ENCODE peak calls at places on chromosome 6, in nine cellular contexts. E, L, W, Q, V, C, Y, H and S are unnamed samples.

GRCh38 chr6:9204171-9204570 is 768.8 kb upstream of the SLC35B3 start:
- DNase-seq in H (peak; percentile 18), Y (no peak), V (no peak), Q (peak; percentile 19), L (peak; percentile 62), E (peak; percentile 54), C (peak; percentile 15), W (peak; percentile 55), S (no peak)

GRCh38 chr6:152329640-152330202 is 307.4 kb downstream of the SYNE1 start:
- DNase-seq in E (no peak), Y (no peak), W (no peak), H (no peak), Q (no peak), C (no peak), L (no peak), V (peak; percentile 20), S (no peak)

GRCh38 chr6:108565091-108565766 is 4.5 kb downstream of the FOXO3 start:
- DNase-seq in Q (peak; percentile 32), Y (peak; percentile 89), H (no peak), C (no peak), V (peak; percentile 78), W (no peak), E (no peak), L (no peak), S (peak; percentile 58)

GRCh38 chr6:71463061-71463460 is 174.4 kb downstream of the OGFRL1 start:
- DNase-seq in V (no peak), C (no peak), W (no peak), Q (peak; percentile 62), H (peak; percentile 75), E (peak; percentile 71), L (peak; percentile 68), Y (no peak), S (no peak)

GRCh38 chr6:16237242-16237641 is 1.1 kb upstream of the GMPR start:
- DNase-seq in W (no peak), Y (no peak), C (no peak), Q (no peak), V (no peak), E (no peak), H (no peak), L (no peak), S (no peak)

GRCh38 chr6:155604991-155605390 is 149.4 kb upstream of the NOX3 start:
- DNase-seq in Y (no peak), L (peak; percentile 13), E (peak; percentile 46), W (peak; percentile 76), C (no peak), H (no peak), Q (peak; percentile 2), V (no peak), S (no peak)

GRCh38 chr6:43973351-43973750 is 153.9 kb downstream of the MRPL14 start:
- DNase-seq in V (no peak), Y (no peak), Q (no peak), L (no peak), W (no peak), H (no peak), E (peak; percentile 21), C (peak; percentile 92), S (no peak)

GRCh38 chr6:151998784-151999183 is 191.3 kb downstream of the ESR1 start:
- DNase-seq in V (no peak), E (peak; percentile 11), Q (no peak), H (no peak), W (no peak), C (no peak), Y (no peak), L (no peak), S (no peak)

GRCh38 chr6:157381631-157382621 is 936 bp downstream of the ZDHHC14 start:
- DNase-seq in H (peak; percentile 60), Y (peak; percentile 63), C (peak; percentile 53), Q (peak; percentile 58), E (peak; percentile 54), W (peak; percentile 40), L (peak; percentile 56), V (peak; percentile 77), S (peak; percentile 66)

GRCh38 chr6:63881791-63882190 is 246.2 kb downstream of the PHF3 start:
- DNase-seq in C (no peak), Q (no peak), E (no peak), L (no peak), W (no peak), Y (no peak), H (no peak), V (no peak), S (no peak)

GRCh38 chr6:110873981-110874879 is at the start of gene AMD1:
- DNase-seq in W (peak; percentile 97), C (peak; percentile 99), E (peak; percentile 98), H (peak; percentile 99), L (peak; percentile 99), Q (peak; percentile 99), V (peak; percentile 99), Y (peak; percentile 99), S (peak; percentile 97)

GRCh38 chr6:154993026-154993425 is 2.1 kb upstream of the TIAM2 start:
- DNase-seq in Y (no peak), C (no peak), L (no peak), V (no peak), W (no peak), E (no peak), Q (no peak), H (no peak), S (no peak)

GRCh38 chr6:30219244-30219643 is 6.0 kb upstream of the TRIM26 start:
- DNase-seq in V (peak; percentile 82), C (peak; percentile 83), E (peak; percentile 67), W (peak; percentile 45), H (peak; percentile 61), Y (peak; percentile 68), Q (peak; percentile 68), L (peak; percentile 64), S (peak; percentile 68)

GRCh38 chr6:143598466-143599080 is 79.2 kb upstream of the PHACTR2 start:
- DNase-seq in H (no peak), W (no peak), C (peak; percentile 23), Q (no peak), V (peak; percentile 74), E (no peak), L (no peak), Y (peak; percentile 17), S (peak; percentile 21)

DNA sequence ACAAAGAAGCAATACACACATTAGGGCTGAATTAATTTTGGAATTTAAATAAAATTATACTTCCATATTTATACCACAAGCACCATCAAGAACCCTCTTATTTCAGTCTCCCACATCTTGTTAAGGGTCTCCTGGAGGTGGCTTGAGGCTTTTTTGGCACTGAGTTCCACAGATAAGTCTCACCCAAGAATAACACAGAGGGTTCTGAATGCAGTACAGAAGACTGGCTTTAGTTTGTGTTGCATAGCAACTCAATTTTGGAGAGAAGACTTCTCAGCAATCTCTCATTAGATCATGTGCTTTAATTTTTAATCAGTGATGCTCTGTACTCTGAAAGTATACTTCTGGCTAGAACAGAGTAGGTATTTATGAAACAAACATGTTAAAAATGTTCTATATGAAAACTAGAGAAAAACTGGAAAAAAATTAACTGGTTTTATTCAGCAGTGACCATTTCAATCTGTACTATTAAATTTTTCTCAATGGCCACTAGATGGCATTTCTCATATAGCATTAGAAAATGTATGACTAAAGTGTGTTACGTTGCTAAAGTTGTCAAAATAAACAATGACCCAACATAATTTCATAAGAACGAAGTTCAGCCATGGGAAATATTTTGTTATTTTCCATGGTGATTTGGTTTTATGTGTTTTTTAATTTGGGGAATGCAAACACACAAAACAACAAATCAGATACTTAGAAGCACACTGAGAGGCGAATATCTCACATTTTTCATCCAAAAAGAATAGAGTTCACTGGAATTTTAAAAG is 32.7 kb upstream of the MAP7 start:
- DNase-seq in E (peak; percentile 90), W (peak; percentile 54), H (peak; percentile 89), C (no peak), Y (no peak), Q (peak; percentile 92), V (peak; percentile 53), L (peak; percentile 95), S (no peak)
- TF ChIP-seq CTCF in E (peak; percentile 47), W (peak; percentile 39), H (peak; percentile 48), C (no peak), Y (peak; percentile 26), Q (peak; percentile 40), V (peak; percentile 24), L (peak; percentile 52), S (peak; percentile 51)

GRCh38 chr6:45663181-45664180 is 285.7 kb upstream of the SUPT3H start:
- DNase-seq in W (peak; percentile 27), E (peak; percentile 42), C (no peak), Y (no peak), Q (peak; percentile 33), V (no peak), H (peak; percentile 65), L (peak; percentile 33), S (no peak)
- TF ChIP-seq CTCF in W (peak; percentile 28), E (peak; percentile 22), C (no peak), Y (no peak), Q (peak; percentile 18), V (no peak), H (no peak), L (peak; percentile 7), S (no peak)

DNA sequence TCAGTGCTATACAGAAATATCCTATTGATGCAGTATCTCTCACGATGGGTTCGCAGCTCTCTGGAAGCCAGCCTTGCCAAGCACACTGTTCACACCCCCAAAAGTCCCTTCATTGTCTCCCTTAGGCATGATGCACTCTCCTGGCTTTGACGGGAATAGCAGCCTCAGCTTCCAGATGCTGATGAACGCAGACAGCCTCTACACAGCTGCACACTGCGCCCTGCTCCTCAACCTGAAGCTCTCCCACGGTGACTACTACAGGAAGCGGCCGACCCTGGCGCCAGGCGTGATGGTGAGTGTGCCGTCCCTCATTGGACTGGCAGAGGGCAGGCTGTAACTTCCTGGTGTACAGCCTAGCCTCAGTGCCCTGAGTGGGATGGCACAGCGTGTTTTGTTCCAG is 60.0 kb upstream of the PBOV1 start:
- DNase-seq in H (peak; percentile 54), W (peak; percentile 34), C (peak; percentile 37), E (peak; percentile 41), V (peak; percentile 16), Q (peak; percentile 40), L (peak; percentile 46), Y (peak; percentile 9), S (no peak)
- TF ChIP-seq CTCF in H (peak; percentile 50), W (peak; percentile 71), C (no peak), E (peak; percentile 50), V (peak; percentile 10), Q (peak; percentile 55), L (peak; percentile 42), Y (peak; percentile 20), S (no peak)

GRCh38 chr6:158391276-158391675 is 79.0 kb downstream of the TULP4 start:
- DNase-seq in W (no peak), H (no peak), C (no peak), Y (no peak), E (no peak), Q (no peak), L (no peak), V (no peak), S (no peak)
- TF ChIP-seq CTCF in W (no peak), H (no peak), C (no peak), Y (no peak), E (no peak), Q (no peak), L (no peak), V (no peak), S (no peak)